ENCODE peak calls at places on chromosomes 4 and X, in four cellular contexts. O is AG04450, K is hepatocyte, T is uterus. U is an unnamed sample.

GRCh38 chrX:3461824-3462508 is 115.5 kb upstream of the MXRA5 start:
- DNase-seq in O (no peak), K (no peak), T (no peak), U (no peak)

GRCh38 chr4:7288751-7289523 is 96.6 kb downstream of the SORCS2 start:
- DNase-seq in O (no peak), K (no peak), T (no peak), U (no peak)

GRCh38 chrX:118560380-118560932 is 64.8 kb downstream of the DOCK11 start:
- DNase-seq in O (no peak), K (no peak), T (no peak), U (no peak)

GRCh38 chr4:80309301-80310004 is 26.1 kb upstream of the CFAP299 start:
- DNase-seq in O (peak; percentile 77), K (no peak), T (no peak), U (peak; percentile 81)

GRCh38 chr4:1448589-1449420 is 42.6 kb upstream of the NKX1-1 start:
- DNase-seq in O (no peak), K (peak; percentile 8), T (peak; percentile 6), U (no peak)

GRCh38 chr4:10677796-10678497 is 6.6 kb downstream of the CLNK start:
- DNase-seq in O (no peak), K (no peak), T (no peak), U (no peak)

GRCh38 chr4:94356444-94356843 is 13.8 kb upstream of the HPGDS start:
- DNase-seq in O (no peak), K (no peak), T (no peak), U (no peak)

GRCh38 chr4:171846232-171846631 is 33.0 kb downstream of the GALNTL6 start:
- DNase-seq in O (no peak), K (peak; percentile 77), T (no peak), U (no peak)

GRCh38 chrX:34350552-34350951 is 218.4 kb upstream of the FAM47A start:
- DNase-seq in O (no peak), K (no peak), T (no peak), U (no peak)

GRCh38 chr4:26175016-26175786 is 145.6 kb upstream of the RBPJ start:
- DNase-seq in O (no peak), K (no peak), T (no peak), U (no peak)

GRCh38 chr4:5500165-5500564 is 208.2 kb downstream of the EVC2 start:
- DNase-seq in O (no peak), K (no peak), T (no peak), U (no peak)

GRCh38 chrX:147217334-147217733 is 402.8 kb upstream of the CXorf51A start:
- DNase-seq in O (no peak), K (no peak), T (no peak), U (no peak)

GRCh38 chr4:130712038-130712437 is 1616.1 kb downstream of the C4orf33 start:
- DNase-seq in O (no peak), K (no peak), T (no peak), U (peak; percentile 29)

GRCh38 chr4:175066923-175067627 is 148.9 kb downstream of the ADAM29 start:
- DNase-seq in O (no peak), K (no peak), T (no peak), U (no peak)

GRCh38 chr4:849478-850175 is 23.7 kb upstream of the CPLX1 start:
- DNase-seq in O (no peak), K (no peak), T (no peak), U (no peak)

GRCh38 chr4:5955201-5955821 is 62.4 kb upstream of the CRMP1 start:
- DNase-seq in O (no peak), K (no peak), T (no peak), U (no peak)

GRCh38 chr4:31530555-31530954 is 810.4 kb downstream of the PCDH7 start:
- DNase-seq in O (no peak), K (no peak), T (no peak), U (no peak)

GRCh38 chr4:157225096-157225495 is 4.6 kb downstream of the GRIA2 start:
- DNase-seq in O (no peak), K (no peak), T (no peak), U (no peak)

GRCh38 chrX:101409043-101409442 is 1.0 kb downstream of the HNRNPH2 start:
- DNase-seq in O (no peak), K (peak; percentile 17), T (no peak), U (no peak)

GRCh38 chr4:133623847-133624246 is 474.8 kb downstream of the PCDH10 start:
- DNase-seq in O (no peak), K (no peak), T (no peak), U (no peak)

GRCh38 chr4:76354517-76355473 is 48.3 kb downstream of the STBD1 start:
- DNase-seq in O (no peak), K (no peak), T (no peak), U (no peak)

GRCh38 chrX:153423652-153424051 is 12.4 kb downstream of the ZFP92 start:
- DNase-seq in O (no peak), K (peak; percentile 35), T (no peak), U (no peak)

DNA sequence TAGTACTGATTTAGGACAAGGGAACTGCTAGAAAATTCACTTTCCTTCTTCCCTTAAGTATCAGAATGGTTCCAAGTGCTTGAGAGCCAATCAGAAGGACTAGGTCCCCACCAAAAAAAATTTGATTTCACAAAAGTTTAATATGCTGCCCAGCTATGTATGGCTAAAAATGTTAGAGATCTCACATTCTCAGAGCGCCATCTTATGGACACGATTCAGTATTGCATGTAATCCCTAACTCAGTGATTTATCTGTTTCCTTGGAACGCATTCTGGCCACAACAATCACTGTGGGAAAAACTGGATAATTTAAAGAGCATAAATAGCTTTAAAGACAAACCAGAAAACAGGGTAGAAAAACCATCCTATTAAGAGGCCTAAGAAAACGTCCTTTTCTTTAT is 255.1 kb upstream of the GPC4 start:
- DNase-seq in O (peak; percentile 2), K (peak; percentile 44), T (no peak), U (no peak)
- H3K4me3 ChIP-seq in O (no peak overlapping the region), K (no peak overlapping the region), T (no peak overlapping the region), U (no peak overlapping the region)

GRCh38 chrX:78747471-78747870 is at the start of gene LPAR4:
- DNase-seq in O (no peak), K (peak; percentile 35), T (no peak), U (no peak)
- H3K4me3 ChIP-seq in O (no peak within 1 kb of the TSS), K (no peak within 1 kb of the TSS), T (peak within 1 kb of the TSS; percentile 12), U (peak within 1 kb of the TSS; percentile 40)

DNA sequence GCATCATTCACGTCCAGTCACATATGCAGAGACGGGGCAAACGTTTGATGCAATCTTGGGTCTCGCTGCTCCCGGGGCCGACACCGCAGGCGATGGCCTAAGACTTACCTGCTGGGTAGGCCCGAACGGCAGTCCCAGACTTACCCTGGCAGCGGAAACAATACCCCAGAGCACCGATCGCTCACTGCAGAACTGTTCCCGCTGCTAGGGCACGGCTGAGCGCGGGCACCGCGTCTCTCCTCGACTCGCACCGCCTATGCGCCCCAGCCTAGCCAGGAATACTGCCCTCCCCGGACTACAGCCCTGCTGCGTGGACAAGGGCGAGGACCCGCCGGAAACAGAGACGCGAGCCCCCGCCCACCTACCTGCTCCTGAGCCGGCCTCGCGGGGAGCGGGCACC is 86.2 kb downstream of the HPRT1 start:
- DNase-seq in O (no peak), K (no peak), T (no peak), U (no peak)
- H3K4me3 ChIP-seq in O (peak overlapping the region; percentile 80), K (no peak overlapping the region), T (no peak overlapping the region), U (peak overlapping the region; percentile 69)

DNA sequence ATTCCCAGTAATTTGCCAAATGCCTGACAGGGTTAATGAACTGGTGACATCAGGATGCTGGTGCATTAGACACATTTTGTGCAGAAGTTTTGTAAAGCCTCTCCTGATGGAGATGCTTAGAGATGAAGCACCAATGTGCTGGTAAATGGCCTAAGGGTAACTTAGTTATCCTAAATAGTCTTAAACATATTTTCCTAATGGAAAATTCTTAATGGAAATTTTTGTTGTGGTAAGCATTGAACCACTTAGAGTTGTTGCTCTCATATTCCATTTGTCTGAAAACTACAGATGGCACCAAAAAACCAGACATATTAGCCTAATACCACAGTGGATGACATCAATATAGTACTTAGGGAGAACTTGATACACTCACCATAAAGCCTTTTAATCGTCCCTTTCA is 154.5 kb upstream of the ANK2 start:
- DNase-seq in O (no peak), K (no peak), T (no peak), U (no peak)
- H3K4me3 ChIP-seq in O (no peak overlapping the region), K (no peak overlapping the region), T (no peak overlapping the region), U (no peak overlapping the region)

GRCh38 chr4:51851090-51851936 is 8.4 kb downstream of the DCUN1D4 start:
- DNase-seq in O (no peak), K (no peak), T (no peak), U (no peak)

GRCh38 chr4:51849430-51849829 is 6.5 kb downstream of the DCUN1D4 start:
- DNase-seq in O (no peak), K (no peak), T (no peak), U (no peak)

GRCh38 chr4:51850294-51850693 is 7.3 kb downstream of the DCUN1D4 start:
- DNase-seq in O (no peak), K (no peak), T (no peak), U (no peak)

GRCh38 chr4:51853027-51853682 is 10.2 kb downstream of the DCUN1D4 start:
- DNase-seq in O (no peak), K (peak; percentile 67), T (no peak), U (no peak)

GRCh38 chr4:51851937-51852290 is 9.0 kb downstream of the DCUN1D4 start:
- DNase-seq in O (no peak), K (no peak), T (no peak), U (no peak)
- H3K4me3 ChIP-seq in O (no peak overlapping the region), K (no peak overlapping the region), T (no peak overlapping the region), U (no peak overlapping the region)

DNA sequence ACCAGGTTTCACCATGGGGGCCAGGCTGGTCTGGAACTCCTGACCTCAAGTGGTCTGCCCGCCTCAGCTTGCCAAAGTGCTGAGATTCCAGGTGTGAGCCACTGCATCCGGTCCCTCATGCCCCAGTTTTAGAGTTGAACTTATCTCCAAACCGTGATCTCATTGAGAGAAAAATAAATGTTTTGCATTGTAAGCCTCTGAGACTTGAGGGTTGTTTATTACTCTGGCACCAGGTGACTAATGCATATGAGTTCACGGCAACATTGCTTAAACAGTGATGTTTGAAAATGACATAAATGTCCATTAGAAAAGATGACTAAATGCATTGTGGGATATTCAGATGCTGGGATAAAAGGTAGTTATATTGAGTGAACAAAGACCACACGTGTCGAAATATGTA is 22.9 kb upstream of the FAT1 start:
- DNase-seq in O (no peak), K (no peak), T (no peak), U (no peak)
- H3K4me3 ChIP-seq in O (no peak overlapping the region), K (no peak overlapping the region), T (no peak overlapping the region), U (no peak overlapping the region)

DNA sequence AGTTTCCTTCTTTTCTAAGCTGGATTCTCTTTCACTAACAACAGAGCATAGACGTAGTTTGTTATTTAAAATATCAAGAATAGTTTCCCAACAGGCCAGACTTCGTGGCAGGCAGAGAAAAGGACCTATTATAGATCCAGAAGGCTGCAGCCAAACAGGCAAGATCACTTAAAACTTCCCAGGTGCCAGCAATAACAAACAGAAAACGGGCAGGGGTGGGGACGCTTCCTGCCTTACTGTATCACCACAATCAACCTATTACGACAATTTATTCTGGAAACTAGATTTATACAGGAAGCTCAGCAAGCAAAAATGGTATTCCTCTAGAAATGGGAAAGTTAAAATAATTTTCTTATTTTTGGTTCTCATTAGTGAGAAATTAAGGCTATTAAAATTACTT is 22.1 kb downstream of the RWDD4 start:
- DNase-seq in O (no peak), K (no peak), T (no peak), U (no peak)
- H3K4me3 ChIP-seq in O (no peak overlapping the region), K (no peak overlapping the region), T (no peak overlapping the region), U (no peak overlapping the region)

U was measured in skeletal muscle cell.